ENCODE peak calls at places on chromosomes 7 and 10, in ten cellular contexts. W, J, T, R, I, P, U, Z, S and O are unnamed samples.
A peak's percentile ranks its signal among the peaks of the same experiment; 100 is the strongest.

GRCh38 chr7:117259626-117260025 is 63.2 kb downstream of the WNT2 start:
- DNase-seq in W (no peak), P (no peak), U (no peak), J (no peak), Z (peak; percentile 44), S (no peak), R (no peak), I (no peak), T (no peak), O (no peak)

GRCh38 chr7:87960244-87960643 is 26.2 kb downstream of the ADAM22 start:
- DNase-seq in S (no peak), I (no peak), U (no peak), R (no peak), W (no peak), Z (no peak), J (no peak), T (no peak), P (no peak), O (no peak)

GRCh38 chr7:102888561-102889233 is 24.1 kb upstream of the LRRC17 start:
- DNase-seq in R (no peak), I (no peak), J (no peak), W (no peak), T (no peak), Z (no peak), P (no peak), S (no peak), U (no peak), O (no peak)

GRCh38 chr7:151017953-151018420 is 6.3 kb downstream of the ATG9B start:
- DNase-seq in T (no peak), R (no peak), S (peak; percentile 72), P (no peak), J (peak; percentile 87), U (peak; percentile 84), Z (peak; percentile 30), W (peak; percentile 79), I (peak; percentile 77), O (no peak)

GRCh38 chr7:153190452-153190851 is 430.9 kb downstream of the ACTR3B start:
- DNase-seq in I (no peak), P (peak; percentile 23), S (peak; percentile 64), J (no peak), U (peak; percentile 3), Z (no peak), T (no peak), R (no peak), W (no peak), O (no peak)

GRCh38 chr10:74418285-74418872 is 267.4 kb downstream of the ADK start:
- DNase-seq in I (no peak), Z (peak; percentile 40), R (no peak), J (no peak), S (no peak), U (peak; percentile 60), W (no peak), T (no peak), P (no peak), O (peak; percentile 2)

GRCh38 chr10:21517983-21518628 is 7.4 kb downstream of the SKIDA1 start:
- DNase-seq in S (no peak), Z (peak; percentile 83), U (peak; percentile 91), W (no peak), R (peak; percentile 57), P (no peak), I (no peak), J (no peak), T (no peak), O (no peak)

GRCh38 chr7:93055543-93056107 is 62.2 kb downstream of the SAMD9 start:
- DNase-seq in T (no peak), S (peak; percentile 54), W (no peak), Z (peak; percentile 60), P (no peak), R (peak; percentile 50), J (no peak), I (no peak), U (peak; percentile 57), O (no peak)

GRCh38 chr10:114356786-114357588 is 47.3 kb downstream of the AFAP1L2 start:
- DNase-seq in Z (peak; percentile 89), U (no peak), T (no peak), J (no peak), P (no peak), W (no peak), I (no peak), R (no peak), S (no peak), O (peak; percentile 55)

GRCh38 chr7:106345421-106346166 is 60.8 kb upstream of the NAMPT start:
- DNase-seq in U (no peak), Z (peak; percentile 59), J (no peak), P (no peak), R (peak; percentile 52), T (no peak), I (no peak), W (no peak), S (no peak), O (no peak)

GRCh38 chr10:128013626-128014025 is 106.7 kb downstream of the PTPRE start:
- DNase-seq in R (no peak), I (no peak), T (no peak), P (no peak), U (no peak), S (no peak), J (peak; percentile 35), Z (no peak), W (no peak), O (no peak)

GRCh38 chr10:71604324-71605018 is 115.1 kb downstream of the C10orf105 start:
- DNase-seq in J (no peak), R (peak; percentile 86), U (no peak), I (peak; percentile 76), Z (peak; percentile 24), W (no peak), P (no peak), S (no peak), T (no peak), O (no peak)

GRCh38 chr10:22222236-22223190 is 4.7 kb upstream of the EBLN1 start:
- DNase-seq in R (no peak), W (no peak), I (no peak), J (no peak), Z (no peak), P (no peak), U (no peak), S (no peak), T (no peak), O (no peak)

GRCh38 chr7:114303301-114303700 is 111.3 kb upstream of the FOXP2 start:
- DNase-seq in J (no peak), R (no peak), P (no peak), T (no peak), Z (no peak), W (no peak), I (no peak), U (no peak), S (no peak), O (no peak)

GRCh38 chr7:12174931-12175330 is 36.2 kb upstream of the TMEM106B start:
- DNase-seq in R (no peak), T (no peak), I (no peak), W (no peak), P (no peak), U (no peak), Z (no peak), S (no peak), J (no peak), O (no peak)

GRCh38 chr10:43263551-43264323 is 3.1 kb downstream of the RASGEF1A start:
- DNase-seq in Z (no peak), S (no peak), R (no peak), P (no peak), U (no peak), I (peak; percentile 5), W (no peak), T (no peak), J (no peak), O (no peak)
- TF ChIP-seq CTCF in Z (peak; percentile 27), S (no peak), R (peak; percentile 46), P (peak; percentile 52), U (peak; percentile 22), I (no peak), W (no peak), T (no peak), J (no peak), O (peak; percentile 42)

DNA sequence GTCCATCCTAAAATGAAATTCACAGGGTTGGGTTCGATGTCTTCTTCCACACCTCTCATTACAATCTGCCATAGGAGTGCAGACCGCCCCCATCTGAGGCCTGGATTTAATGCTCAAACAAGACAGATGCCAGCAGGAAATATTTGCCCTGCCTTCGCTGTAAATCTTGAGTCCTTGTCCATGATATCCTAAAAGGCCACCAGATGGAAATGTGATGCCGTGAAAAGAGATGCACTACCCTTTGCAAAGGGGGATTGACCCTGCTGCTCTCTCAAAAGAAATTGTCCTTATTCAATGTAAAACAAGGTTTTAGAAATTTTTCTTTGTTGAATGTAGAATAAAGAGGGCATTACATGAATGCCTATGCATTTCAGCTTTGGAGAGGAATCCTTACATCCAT is 37.5 kb downstream of the AGAP4 start:
- DNase-seq in T (no peak), J (no peak), U (no peak), W (no peak), I (no peak), P (no peak), R (no peak), Z (no peak), S (no peak), O (no peak)
- TF ChIP-seq CTCF in T (no peak), J (no peak), U (peak; percentile 20), W (no peak), I (no peak), P (no peak), R (peak; percentile 32), Z (no peak), S (peak; percentile 13), O (no peak)

GRCh38 chr7:44922351-44922694 is 37.0 kb upstream of the PURB start:
- DNase-seq in W (no peak), I (no peak), R (no peak), Z (no peak), U (no peak), P (no peak), T (no peak), J (no peak), S (no peak), O (no peak)
- TF ChIP-seq CTCF in W (peak; percentile 13), I (no peak), R (peak; percentile 64), Z (no peak), U (no peak), P (no peak), T (no peak), J (no peak), S (peak; percentile 67), O (no peak)

GRCh38 chr7:64637521-64638445 is 28.1 kb upstream of the ZNF107 start:
- DNase-seq in U (no peak), Z (no peak), P (no peak), R (no peak), T (no peak), W (no peak), J (no peak), I (no peak), S (no peak), O (no peak)

GRCh38 chr7:64642046-64642445 is 23.9 kb upstream of the ZNF107 start:
- DNase-seq in J (no peak), S (no peak), T (no peak), R (no peak), Z (no peak), W (no peak), I (no peak), P (no peak), U (no peak), O (no peak)

GRCh38 chr7:64640504-64640903 is 25.4 kb upstream of the ZNF107 start:
- DNase-seq in S (no peak), I (no peak), T (no peak), Z (no peak), J (no peak), R (no peak), U (no peak), P (no peak), W (no peak), O (no peak)

GRCh38 chr7:64638822-64639221 is 27.1 kb upstream of the ZNF107 start:
- DNase-seq in S (no peak), R (no peak), Z (no peak), I (no peak), U (no peak), T (no peak), J (no peak), W (no peak), P (no peak), O (no peak)

GRCh38 chr7:64639267-64640001 is 26.5 kb upstream of the ZNF107 start:
- DNase-seq in W (no peak), J (no peak), U (no peak), Z (no peak), I (no peak), R (no peak), S (peak; percentile 53), T (no peak), P (no peak), O (no peak)
- TF ChIP-seq CTCF in W (no peak), J (no peak), U (no peak), Z (no peak), I (no peak), R (no peak), S (peak; percentile 67), T (no peak), P (no peak), O (no peak)